ENCODE peak calls at places on chromosome 7, in five cellular contexts. V, X, B, J and C are unnamed samples.

GRCh38 chr7:2299131-2299829 is 15.0 kb downstream of the SNX8 start:
- DNase-seq in V (no peak), X (peak; percentile 47), B (no peak), J (no peak), C (peak; percentile 88)

GRCh38 chr7:16754869-16755317 is 1.3 kb downstream of the TSPAN13 start:
- DNase-seq in V (no peak), X (peak; percentile 11), B (no peak), J (no peak), C (no peak)

GRCh38 chr7:108455524-108455832 is 758 bp downstream of the NRCAM start:
- DNase-seq in V (no peak), X (no peak), B (no peak), J (no peak), C (no peak)

GRCh38 chr7:1639071-1639470 is 31.0 kb upstream of the ELFN1 start:
- DNase-seq in V (no peak), X (no peak), B (no peak), J (no peak), C (no peak)

GRCh38 chr7:21967500-21968099 is 21.9 kb upstream of the CDCA7L start:
- DNase-seq in V (no peak), X (no peak), B (peak; percentile 10), J (no peak), C (no peak)

GRCh38 chr7:44278451-44279161 is 46.8 kb downstream of the CAMK2B start:
- DNase-seq in V (no peak), X (no peak), B (no peak), J (peak; percentile 18), C (peak; percentile 75)

GRCh38 chr7:132412435-132412834 is 163.8 kb downstream of the PLXNA4 start:
- DNase-seq in V (no peak), X (no peak), B (no peak), J (no peak), C (no peak)

GRCh38 chr7:28448708-28449107 is 36.4 kb downstream of the CREB5 start:
- DNase-seq in V (no peak), X (no peak), B (no peak), J (no peak), C (no peak)

GRCh38 chr7:128833939-128834310 is 3.7 kb downstream of the FLNC start:
- DNase-seq in V (no peak), X (peak; percentile 70), B (peak; percentile 57), J (no peak), C (no peak)

DNA sequence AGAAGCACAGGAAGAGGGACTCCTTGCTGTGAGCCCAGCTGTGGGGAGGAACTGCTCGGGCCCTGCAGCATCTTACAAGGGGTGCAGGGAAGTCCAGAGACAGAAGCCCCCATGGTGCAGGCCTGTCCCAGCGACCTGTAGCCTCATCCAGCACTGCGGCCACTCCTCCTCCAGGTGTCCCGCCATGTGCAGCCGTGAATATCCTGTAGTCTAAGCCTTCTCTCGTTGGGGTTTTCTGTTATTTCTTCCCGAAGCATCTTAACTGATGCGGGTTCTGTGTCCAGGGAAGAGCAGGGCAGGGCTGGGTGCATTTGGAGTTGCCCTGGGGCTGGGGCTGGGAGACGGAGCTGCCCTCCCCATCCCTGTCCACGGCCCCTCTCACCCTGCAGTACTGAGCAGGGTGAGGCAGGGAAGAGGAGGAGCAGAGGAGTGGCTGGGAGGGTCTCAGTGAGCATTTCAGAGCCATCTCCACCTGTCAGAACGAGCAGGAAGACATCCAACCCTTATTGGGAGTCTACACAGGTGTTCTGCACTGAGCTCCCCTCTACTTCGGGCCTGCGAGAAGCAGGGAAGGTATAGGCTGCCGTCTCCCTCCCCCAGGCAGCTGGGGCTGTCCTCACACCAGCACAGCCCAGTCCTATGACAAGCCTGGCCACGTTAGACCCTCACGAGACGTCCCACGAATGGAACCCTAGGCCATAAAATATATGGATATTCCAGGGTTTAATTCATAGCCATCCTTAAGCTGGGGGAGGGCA is 494.5 kb downstream of the DNAJB6 start:
- DNase-seq in V (no peak), X (no peak), B (no peak), J (no peak), C (no peak)
- H3K23ac ChIP-seq in V (no peak overlapping the region), X (no peak overlapping the region), B (no peak overlapping the region), J (no peak overlapping the region), C (no peak overlapping the region)

GRCh38 chr7:92806496-92806895 is 29.9 kb downstream of the CDK6 start:
- DNase-seq in V (no peak), X (no peak), B (no peak), J (no peak), C (no peak)

GRCh38 chr7:92809397-92810241 is 26.8 kb downstream of the CDK6 start:
- DNase-seq in V (peak; percentile 27), X (peak; percentile 92), B (peak; percentile 89), J (peak; percentile 43), C (peak; percentile 97)

GRCh38 chr7:92808635-92809034 is 27.7 kb downstream of the CDK6 start:
- DNase-seq in V (no peak), X (no peak), B (no peak), J (no peak), C (no peak)

GRCh38 chr7:92810242-92810611 is 26.1 kb downstream of the CDK6 start:
- DNase-seq in V (no peak), X (peak; percentile 58), B (peak; percentile 26), J (no peak), C (peak; percentile 50)

GRCh38 chr7:92808006-92808405 is 28.4 kb downstream of the CDK6 start:
- DNase-seq in V (no peak), X (peak; percentile 40), B (no peak), J (no peak), C (peak; percentile 47)
- H3K4me1 ChIP-seq in V (no peaks in the 10 kb centered on the region), X (peaks cover 4% of the 10 kb centered on the region), B (peaks cover 3% of the 10 kb centered on the region), J (peaks cover 9% of the 10 kb centered on the region), C (peaks cover 4% of the 10 kb centered on the region)

DNA sequence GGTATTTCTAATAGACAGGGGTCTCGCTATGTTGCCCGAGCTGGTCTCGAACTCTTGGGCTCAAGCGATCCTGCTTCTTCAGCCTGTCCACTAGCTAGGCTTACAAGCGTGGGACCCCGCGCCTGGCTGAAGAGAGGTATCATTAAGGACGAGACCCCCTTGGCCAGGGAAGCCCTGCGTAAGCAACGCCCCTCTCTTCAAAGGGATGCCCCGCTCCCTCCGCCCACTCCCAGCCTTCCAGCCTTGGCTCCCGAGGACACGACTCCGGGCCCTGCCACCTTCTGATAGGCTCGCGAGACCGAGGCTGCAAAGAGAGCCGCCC is 220 bp upstream of the ZKSCAN5 start:
- DNase-seq in V (peak; percentile 99), X (no peak), B (peak; percentile 99), J (peak; percentile 100), C (no peak)
- H3K23ac ChIP-seq in V (no peak overlapping the region), X (peak overlapping the region; percentile 31), B (no peak overlapping the region), J (no peak overlapping the region), C (no peak overlapping the region)

GRCh38 chr7:155756322-155756721 is 55.9 kb downstream of the SHH start:
- DNase-seq in V (no peak), X (no peak), B (no peak), J (no peak), C (no peak)

GRCh38 chr7:155759740-155760430 is 52.4 kb downstream of the SHH start:
- DNase-seq in V (no peak), X (no peak), B (no peak), J (no peak), C (no peak)

GRCh38 chr7:155755026-155755425 is 57.2 kb downstream of the SHH start:
- DNase-seq in V (no peak), X (no peak), B (no peak), J (no peak), C (no peak)

GRCh38 chr7:155761162-155761561 is 51.1 kb downstream of the SHH start:
- DNase-seq in V (no peak), X (no peak), B (no peak), J (no peak), C (no peak)

GRCh38 chr7:155758348-155758747 is 53.9 kb downstream of the SHH start:
- DNase-seq in V (no peak), X (no peak), B (peak; percentile 56), J (peak; percentile 50), C (no peak)
- H3K4me1 ChIP-seq in V (peaks cover 2% of the 10 kb centered on the region), X (peaks cover 23% of the 10 kb centered on the region), B (peaks cover 11% of the 10 kb centered on the region), J (no peaks in the 10 kb centered on the region), C (no peaks in the 10 kb centered on the region)

GRCh38 chr7:151083071-151083823 is at the start of gene TMUB1:
- DNase-seq in V (peak; percentile 61), X (peak; percentile 70), B (peak; percentile 61), J (peak; percentile 70), C (peak; percentile 51)

GRCh38 chr7:151081170-151082101 is 827 bp upstream of the FASTK start:
- DNase-seq in V (no peak), X (peak; percentile 53), B (peak; percentile 44), J (no peak), C (no peak)

GRCh38 chr7:151080522-151081169 is at the start of gene FASTK:
- DNase-seq in V (peak; percentile 87), X (peak; percentile 93), B (peak; percentile 95), J (peak; percentile 90), C (peak; percentile 88)

GRCh38 chr7:151083824-151084160 is 499 bp upstream of the TMUB1 start:
- DNase-seq in V (no peak), X (no peak), B (no peak), J (no peak), C (no peak)

DNA sequence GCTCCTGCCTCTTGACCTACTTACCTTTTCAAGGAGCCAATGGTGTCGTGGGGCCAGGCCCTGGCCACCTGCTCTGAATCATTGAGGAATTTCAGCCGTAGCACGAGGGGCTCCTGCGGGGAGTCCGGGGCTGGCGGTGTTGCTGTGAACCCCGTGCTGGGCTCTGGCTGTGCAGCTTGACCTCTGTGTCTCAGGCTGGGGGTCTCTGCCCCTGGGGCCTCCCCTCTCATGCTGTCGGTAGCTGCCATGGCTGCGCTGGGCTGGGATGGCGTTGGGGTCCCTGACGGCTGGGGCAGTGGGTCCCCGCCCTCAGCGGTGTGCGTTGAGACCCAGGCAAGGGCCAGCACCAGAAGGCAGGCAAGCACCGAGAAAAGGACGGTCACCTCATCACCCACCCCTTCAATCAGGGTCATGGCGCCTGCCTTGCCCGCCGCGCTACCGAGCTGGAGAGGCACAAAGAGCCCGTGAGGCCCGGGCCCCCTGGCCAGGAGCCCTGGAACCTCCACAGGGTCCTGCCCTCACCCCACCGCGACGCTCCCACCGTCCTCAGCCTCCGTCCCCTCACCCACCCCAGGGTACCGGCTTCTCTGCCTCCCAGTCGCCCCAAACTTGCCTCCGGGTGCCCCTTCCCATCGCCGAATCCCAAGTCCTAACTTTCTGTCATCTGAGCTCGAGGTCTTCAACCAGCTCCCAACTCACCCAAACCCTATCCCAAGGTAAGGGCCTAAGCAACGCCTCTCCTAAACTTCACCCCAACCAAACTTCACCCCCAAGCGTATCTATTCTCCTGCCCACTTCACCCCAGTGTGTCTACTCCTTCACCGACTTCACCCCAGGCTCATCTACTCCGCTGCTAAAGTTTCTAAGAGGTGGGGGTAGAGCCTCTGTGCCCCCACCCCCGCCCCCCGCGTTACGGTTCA is 882 bp downstream of the TMUB1 start:
- DNase-seq in V (no peak), X (no peak), B (no peak), J (no peak), C (no peak)
- H3K23ac ChIP-seq in V (no peak overlapping the region), X (peak overlapping the region; percentile 16), B (peak overlapping the region; percentile 66), J (no peak overlapping the region), C (peak overlapping the region; percentile 91)

GRCh38 chr7:101952355-101953247 is 135.2 kb downstream of the CUX1 start:
- DNase-seq in V (no peak), X (peak; percentile 97), B (no peak), J (no peak), C (peak; percentile 93)
- H3K4me1 ChIP-seq in V (peaks cover 8% of the 10 kb centered on the region), X (peaks cover 8% of the 10 kb centered on the region), B (peaks cover 7% of the 10 kb centered on the region), J (peaks cover 5% of the 10 kb centered on the region), C (peaks cover 20% of the 10 kb centered on the region)